ENCODE peak calls at places on chromosome 13, in four cellular contexts. One of them, this sample, is unnamed. For H3K9me3 and H3K27me3, the result is how much of the 10 kb centered on the place peaks cover.

GRCh38 chr13:24706886-24707585 is 26.8 kb downstream of the ATP12A start:
- DNase-seq in neural progenitor cell: no peak
- DNase-seq in CD4-positive, alpha-beta T cell: no peak
- DNase-seq in CD8-positive, alpha-beta T cell: no peak
- DNase-seq in this sample: no peak

GRCh38 chr13:111017755-111018487 is 97.2 kb upstream of the ARHGEF7 start:
- DNase-seq in CD4-positive, alpha-beta T cell: no peak
- DNase-seq in CD8-positive, alpha-beta T cell: no peak
- DNase-seq in neural progenitor cell: no peak
- DNase-seq in this sample: no peak

GRCh38 chr13:44234566-44234965 is 139.1 kb upstream of the SERP2 start:
- DNase-seq in CD4-positive, alpha-beta T cell: no peak
- DNase-seq in CD8-positive, alpha-beta T cell: no peak
- DNase-seq in neural progenitor cell: no peak
- DNase-seq in this sample: no peak

GRCh38 chr13:79937311-79938243 is 403.3 kb downstream of the SPRY2 start:
- DNase-seq in CD8-positive, alpha-beta T cell: no peak
- DNase-seq in CD4-positive, alpha-beta T cell: no peak
- DNase-seq in neural progenitor cell: no peak
- DNase-seq in this sample: no peak

GRCh38 chr13:50081106-50081898 is 66.1 kb downstream of the KCNRG start:
- DNase-seq in neural progenitor cell: peak
- DNase-seq in CD4-positive, alpha-beta T cell: peak
- DNase-seq in CD8-positive, alpha-beta T cell: peak
- DNase-seq in this sample: no peak

GRCh38 chr13:28820099-28821051 is at the start of gene MTUS2:
- DNase-seq in CD8-positive, alpha-beta T cell: no peak
- DNase-seq in neural progenitor cell: peak
- DNase-seq in CD4-positive, alpha-beta T cell: no peak
- DNase-seq in this sample: no peak

GRCh38 chr13:74576504-74576903 is 442.3 kb upstream of the KLF12 start:
- DNase-seq in neural progenitor cell: no peak
- DNase-seq in CD8-positive, alpha-beta T cell: no peak
- DNase-seq in CD4-positive, alpha-beta T cell: no peak
- DNase-seq in this sample: no peak

GRCh38 chr13:113233101-113233500 is 23.7 kb downstream of the CUL4A start:
- DNase-seq in neural progenitor cell: no peak
- DNase-seq in CD4-positive, alpha-beta T cell: no peak
- DNase-seq in CD8-positive, alpha-beta T cell: no peak
- DNase-seq in this sample: no peak

GRCh38 chr13:60090579-60090978 is 73.1 kb downstream of the DIAPH3 start:
- DNase-seq in CD8-positive, alpha-beta T cell: no peak
- DNase-seq in CD4-positive, alpha-beta T cell: no peak
- DNase-seq in neural progenitor cell: no peak
- DNase-seq in this sample: no peak

GRCh38 chr13:99628442-99628841 is 127.2 kb downstream of the TM9SF2 start:
- DNase-seq in CD4-positive, alpha-beta T cell: no peak
- DNase-seq in CD8-positive, alpha-beta T cell: no peak
- DNase-seq in neural progenitor cell: no peak
- DNase-seq in this sample: no peak

GRCh38 chr13:81664872-81665271 is 1323.9 kb upstream of the SPRY2 start:
- DNase-seq in neural progenitor cell: no peak
- DNase-seq in CD8-positive, alpha-beta T cell: no peak
- DNase-seq in CD4-positive, alpha-beta T cell: no peak
- DNase-seq in this sample: no peak

GRCh38 chr13:48078251-48078656 is 16.6 kb downstream of the MED4 start:
- DNase-seq in CD8-positive, alpha-beta T cell: no peak
- DNase-seq in CD4-positive, alpha-beta T cell: no peak
- DNase-seq in neural progenitor cell: no peak
- DNase-seq in this sample: no peak

GRCh38 chr13:25916119-25916518 is 135.7 kb downstream of the SHISA2 start:
- DNase-seq in CD4-positive, alpha-beta T cell: no peak
- DNase-seq in neural progenitor cell: no peak
- DNase-seq in CD8-positive, alpha-beta T cell: no peak
- DNase-seq in this sample: no peak

GRCh38 chr13:102443234-102443633 is 41.4 kb upstream of the FGF14 start:
- DNase-seq in CD8-positive, alpha-beta T cell: no peak
- DNase-seq in neural progenitor cell: no peak
- DNase-seq in CD4-positive, alpha-beta T cell: no peak
- DNase-seq in this sample: no peak

GRCh38 chr13:75345191-75345590 is 136.8 kb downstream of the TBC1D4 start:
- DNase-seq in CD8-positive, alpha-beta T cell: no peak
- DNase-seq in neural progenitor cell: no peak
- DNase-seq in CD4-positive, alpha-beta T cell: no peak
- DNase-seq in this sample: no peak

GRCh38 chr13:44768775-44769578 is 192.8 kb upstream of the TSC22D1 start:
- DNase-seq in CD8-positive, alpha-beta T cell: no peak
- DNase-seq in neural progenitor cell: no peak
- DNase-seq in CD4-positive, alpha-beta T cell: no peak
- DNase-seq in this sample: no peak

GRCh38 chr13:79194272-79194671 is 211.8 kb downstream of the RBM26 start:
- DNase-seq in CD8-positive, alpha-beta T cell: peak
- DNase-seq in neural progenitor cell: no peak
- DNase-seq in CD4-positive, alpha-beta T cell: no peak
- DNase-seq in this sample: no peak

GRCh38 chr13:40190656-40191100 is 475.8 kb downstream of the FOXO1 start:
- DNase-seq in CD4-positive, alpha-beta T cell: peak
- DNase-seq in neural progenitor cell: peak
- DNase-seq in CD8-positive, alpha-beta T cell: peak
- DNase-seq in this sample: no peak

GRCh38 chr13:97369269-97369893 is 64.6 kb upstream of the RAP2A start:
- DNase-seq in CD8-positive, alpha-beta T cell: no peak
- DNase-seq in neural progenitor cell: no peak
- DNase-seq in CD4-positive, alpha-beta T cell: no peak
- DNase-seq in this sample: no peak

GRCh38 chr13:33953781-33954180 is 135.8 kb downstream of the RFC3 start:
- DNase-seq in CD8-positive, alpha-beta T cell: no peak
- DNase-seq in CD4-positive, alpha-beta T cell: no peak
- DNase-seq in neural progenitor cell: no peak
- DNase-seq in this sample: no peak

GRCh38 chr13:90414691-90415596 is 932.5 kb upstream of the MIR17HG start:
- DNase-seq in neural progenitor cell: no peak
- DNase-seq in CD4-positive, alpha-beta T cell: no peak
- DNase-seq in CD8-positive, alpha-beta T cell: no peak
- DNase-seq in this sample: peak

GRCh38 chr13:96172066-96172465 is 82.2 kb downstream of the HS6ST3 start:
- DNase-seq in CD4-positive, alpha-beta T cell: no peak
- DNase-seq in neural progenitor cell: no peak
- DNase-seq in CD8-positive, alpha-beta T cell: no peak
- DNase-seq in this sample: no peak

GRCh38 chr13:32642858-32643257 is 56.6 kb downstream of the PDS5B start:
- DNase-seq in CD8-positive, alpha-beta T cell: no peak
- DNase-seq in CD4-positive, alpha-beta T cell: no peak
- DNase-seq in neural progenitor cell: no peak
- DNase-seq in this sample: no peak

GRCh38 chr13:44238011-44238421 is 135.6 kb upstream of the SERP2 start:
- DNase-seq in CD8-positive, alpha-beta T cell: no peak
- DNase-seq in neural progenitor cell: no peak
- DNase-seq in CD4-positive, alpha-beta T cell: no peak
- DNase-seq in this sample: peak

GRCh38 chr13:51519839-51520238 is 64.4 kb upstream of the WDFY2 start:
- DNase-seq in CD4-positive, alpha-beta T cell: no peak
- DNase-seq in neural progenitor cell: no peak
- DNase-seq in CD8-positive, alpha-beta T cell: no peak
- DNase-seq in this sample: no peak

GRCh38 chr13:65789815-65790214 is 1440.3 kb downstream of the PCDH9 start:
- DNase-seq in neural progenitor cell: no peak
- DNase-seq in CD4-positive, alpha-beta T cell: no peak
- DNase-seq in CD8-positive, alpha-beta T cell: no peak
- DNase-seq in this sample: no peak

GRCh38 chr13:79398169-79398568 is 7.9 kb downstream of the RBM26 start:
- DNase-seq in CD8-positive, alpha-beta T cell: no peak
- DNase-seq in neural progenitor cell: no peak
- DNase-seq in CD4-positive, alpha-beta T cell: no peak
- DNase-seq in this sample: no peak

GRCh38 chr13:109874921-109875454 is 88.6 kb upstream of the IRS2 start:
- DNase-seq in CD8-positive, alpha-beta T cell: no peak
- DNase-seq in neural progenitor cell: no peak
- DNase-seq in CD4-positive, alpha-beta T cell: no peak
- DNase-seq in this sample: no peak

DNA sequence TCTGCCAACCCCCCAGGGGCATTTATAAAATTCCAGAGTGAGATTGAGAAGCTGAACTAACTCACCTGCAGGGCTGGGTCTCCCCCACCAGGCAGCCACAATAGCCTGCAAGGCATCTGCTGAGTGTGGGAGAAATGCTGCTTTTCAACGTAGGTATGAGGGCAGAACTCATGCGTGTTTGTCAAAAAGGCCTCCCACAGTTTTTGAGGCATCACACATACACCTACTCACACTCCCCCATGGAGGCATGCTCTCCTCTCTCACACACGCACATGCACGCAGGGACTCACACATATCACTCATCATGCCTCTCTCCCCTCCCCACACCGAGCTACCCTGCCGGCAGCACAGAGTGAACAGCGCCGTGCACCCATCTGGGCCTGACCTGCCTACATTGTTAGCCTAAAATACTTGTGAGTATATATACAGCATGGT is 390.5 kb downstream of the FGF9 start:
- DNase-seq in neural progenitor cell: no peak
- DNase-seq in CD8-positive, alpha-beta T cell: peak
- DNase-seq in CD4-positive, alpha-beta T cell: peak
- DNase-seq in this sample: no peak
- TF ChIP-seq CTCF in neural progenitor cell: no peak
- TF ChIP-seq CTCF in CD8-positive, alpha-beta T cell: peak
- TF ChIP-seq CTCF in CD4-positive, alpha-beta T cell: peak
- TF ChIP-seq CTCF in this sample: no peak

DNA sequence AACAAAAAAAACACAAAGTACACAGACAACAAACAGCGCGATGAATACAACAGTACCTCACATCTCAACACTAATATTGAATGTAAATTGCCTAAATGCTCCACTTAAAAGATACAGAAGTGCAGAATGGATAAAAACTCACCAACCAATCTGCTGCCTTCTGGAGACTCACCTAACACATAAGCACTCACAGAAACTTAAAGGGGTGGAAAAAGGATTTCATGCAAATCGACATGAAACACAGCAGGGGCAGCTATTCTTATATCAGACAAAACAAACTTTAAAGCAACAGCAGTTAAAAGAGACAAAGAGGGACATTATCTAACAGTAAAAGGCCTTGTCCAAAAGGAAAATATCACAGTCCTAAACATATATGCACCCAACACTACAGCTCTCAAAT is 209.5 kb downstream of the ABCC4 start:
- DNase-seq in CD4-positive, alpha-beta T cell: no peak
- DNase-seq in CD8-positive, alpha-beta T cell: no peak
- DNase-seq in neural progenitor cell: no peak
- DNase-seq in this sample: no peak
- H3K9me3 ChIP-seq in CD4-positive, alpha-beta T cell: under half
- H3K9me3 ChIP-seq in CD8-positive, alpha-beta T cell: under half
- H3K9me3 ChIP-seq in neural progenitor cell: under half
- H3K9me3 ChIP-seq in this sample: under half

DNA sequence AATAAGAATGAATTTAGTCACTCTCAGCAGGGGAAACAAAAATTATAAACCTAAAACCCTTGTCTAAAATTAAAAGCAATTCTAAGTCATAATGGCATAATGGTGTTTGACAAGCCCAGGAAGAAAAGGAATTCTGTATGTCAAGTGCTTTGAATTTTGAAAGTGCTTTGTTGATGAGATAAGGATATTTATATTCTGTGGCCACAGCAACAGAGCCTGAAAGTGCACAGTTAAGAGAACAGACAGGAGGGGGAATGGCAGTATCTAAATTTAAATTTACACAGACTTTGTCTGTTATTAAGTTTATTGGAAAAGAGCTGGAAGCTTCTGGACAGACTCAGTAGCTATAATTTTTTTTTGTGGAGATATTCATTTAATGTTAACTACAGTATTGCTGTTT is 69.8 kb downstream of the OLFM4 start:
- DNase-seq in CD8-positive, alpha-beta T cell: no peak
- DNase-seq in neural progenitor cell: no peak
- DNase-seq in CD4-positive, alpha-beta T cell: no peak
- DNase-seq in this sample: no peak
- H3K27me3 ChIP-seq in CD8-positive, alpha-beta T cell: under half
- H3K27me3 ChIP-seq in neural progenitor cell: under half
- H3K27me3 ChIP-seq in CD4-positive, alpha-beta T cell: under half
- H3K27me3 ChIP-seq in this sample: under half

GRCh38 chr13:94656766-94657165 is 55.1 kb downstream of the GPR180 start:
- DNase-seq in CD8-positive, alpha-beta T cell: no peak
- DNase-seq in neural progenitor cell: no peak
- DNase-seq in CD4-positive, alpha-beta T cell: no peak
- DNase-seq in this sample: peak
- TF ChIP-seq CTCF in CD8-positive, alpha-beta T cell: no peak
- TF ChIP-seq CTCF in neural progenitor cell: no peak
- TF ChIP-seq CTCF in CD4-positive, alpha-beta T cell: no peak
- TF ChIP-seq CTCF in this sample: peak

This sample was measured in AG04450.